ENCODE peak calls at places on chromosomes 1 and 21, in six cellular contexts. C is adrenal gland, O is fibroblast of the aortic adventitia, W is breast epithelium, F is AG04449, V is HFF-Myc. U is an unnamed sample.

GRCh38 chr1:32204943-32205361 is 519 bp upstream of the IQCC start:
- DNase-seq in W (peak; percentile 27), O (no peak), V (no peak), F (no peak), C (peak; percentile 69), U (no peak)

GRCh38 chr1:36156329-36157114 is 562 bp downstream of the MAP7D1 start:
- DNase-seq in C (peak; percentile 78), V (no peak), W (peak; percentile 59), O (peak; percentile 48), F (no peak), U (no peak)

GRCh38 chr1:172390243-172390619 is 30.3 kb upstream of the C1orf105 start:
- DNase-seq in O (no peak), C (no peak), W (no peak), V (no peak), F (no peak), U (no peak)

GRCh38 chr1:59908682-59909081 is 17.9 kb downstream of the CYP2J2 start:
- DNase-seq in O (no peak), V (no peak), W (no peak), C (no peak), F (no peak), U (no peak)

GRCh38 chr1:246301553-246302250 is 205.4 kb downstream of the SMYD3 start:
- DNase-seq in V (no peak), W (no peak), O (no peak), F (no peak), C (no peak), U (no peak)

GRCh38 chr1:32201011-32201855 is 838 bp downstream of the CCDC28B start:
- DNase-seq in C (peak; percentile 86), F (no peak), O (peak; percentile 55), V (no peak), W (peak; percentile 59), U (no peak)

GRCh38 chr1:206737729-206738222 is 32.8 kb upstream of the IL19 start:
- DNase-seq in F (no peak), V (no peak), C (peak; percentile 54), W (no peak), O (no peak), U (no peak)

GRCh38 chr1:236515443-236515958 is 8.3 kb upstream of the LGALS8 start:
- DNase-seq in O (peak; percentile 35), C (no peak), F (no peak), W (no peak), V (no peak), U (no peak)

GRCh38 chr21:29718081-29718815 is 221.5 kb downstream of the GRIK1 start:
- DNase-seq in W (no peak), F (no peak), V (no peak), C (no peak), O (peak; percentile 73), U (no peak)

GRCh38 chr1:65812065-65812464 is 19.4 kb downstream of the PDE4B start:
- DNase-seq in C (peak; percentile 75), V (peak; percentile 75), O (peak; percentile 78), W (no peak), F (no peak), U (peak; percentile 59)

GRCh38 chr1:154520333-154520732 is 18.1 kb upstream of the SHE start:
- DNase-seq in O (peak; percentile 65), V (no peak), F (no peak), W (no peak), C (no peak), U (no peak)

GRCh38 chr1:153348511-153349362 is at the start of gene PGLYRP4:
- DNase-seq in F (no peak), V (no peak), C (no peak), W (no peak), O (no peak), U (no peak)

GRCh38 chr1:66938618-66939017 is 13.8 kb downstream of the MIER1 start:
- DNase-seq in V (no peak), C (no peak), F (no peak), W (no peak), O (peak; percentile 68), U (no peak)

GRCh38 chr1:216461466-216461865 is 38.2 kb upstream of the USH2A start:
- DNase-seq in V (no peak), F (no peak), W (no peak), O (peak; percentile 36), C (no peak), U (no peak)

DNA sequence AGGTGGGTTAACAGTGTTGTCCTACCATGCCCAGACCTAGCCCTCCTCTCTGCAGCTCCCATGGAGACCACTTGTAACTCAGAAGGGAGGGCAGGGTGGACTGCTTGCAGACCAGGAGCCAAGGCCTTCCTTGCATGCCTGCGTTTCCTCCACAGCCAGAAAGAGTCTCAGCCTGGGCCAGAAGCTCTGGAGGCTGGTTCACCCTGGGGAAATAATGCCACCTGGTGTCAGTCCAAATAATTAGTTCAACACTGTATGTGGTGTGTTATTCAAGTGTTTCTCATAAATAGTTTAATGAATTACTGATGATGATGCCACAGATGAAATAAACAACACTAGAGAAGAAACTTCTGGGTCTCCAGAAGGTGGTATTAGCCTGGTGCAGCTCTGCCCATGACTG is 16.9 kb upstream of the VANGL1 start:
- DNase-seq in O (no peak), V (no peak), F (no peak), W (no peak), C (no peak), U (no peak)
- TF ChIP-seq CTCF in O (no peak), V (no peak), F (no peak), W (no peak), C (no peak), U (no peak)

GRCh38 chr1:227316941-227317540 is 1.3 kb downstream of the CDC42BPA start:
- DNase-seq in O (peak; percentile 41), C (no peak), F (no peak), V (no peak), W (no peak), U (no peak)

GRCh38 chr1:227317541-227318002 is 720 bp downstream of the CDC42BPA start:
- DNase-seq in C (peak; percentile 72), V (no peak), O (peak; percentile 66), W (peak; percentile 31), F (no peak), U (peak; percentile 23)

GRCh38 chr1:227316456-227316855 is 1.8 kb downstream of the CDC42BPA start:
- DNase-seq in V (no peak), C (no peak), O (peak; percentile 6), W (no peak), F (no peak), U (no peak)

GRCh38 chr1:227314014-227314848 is 4.1 kb downstream of the CDC42BPA start:
- DNase-seq in C (no peak), F (no peak), O (peak; percentile 9), W (no peak), V (no peak), U (no peak)

DNA sequence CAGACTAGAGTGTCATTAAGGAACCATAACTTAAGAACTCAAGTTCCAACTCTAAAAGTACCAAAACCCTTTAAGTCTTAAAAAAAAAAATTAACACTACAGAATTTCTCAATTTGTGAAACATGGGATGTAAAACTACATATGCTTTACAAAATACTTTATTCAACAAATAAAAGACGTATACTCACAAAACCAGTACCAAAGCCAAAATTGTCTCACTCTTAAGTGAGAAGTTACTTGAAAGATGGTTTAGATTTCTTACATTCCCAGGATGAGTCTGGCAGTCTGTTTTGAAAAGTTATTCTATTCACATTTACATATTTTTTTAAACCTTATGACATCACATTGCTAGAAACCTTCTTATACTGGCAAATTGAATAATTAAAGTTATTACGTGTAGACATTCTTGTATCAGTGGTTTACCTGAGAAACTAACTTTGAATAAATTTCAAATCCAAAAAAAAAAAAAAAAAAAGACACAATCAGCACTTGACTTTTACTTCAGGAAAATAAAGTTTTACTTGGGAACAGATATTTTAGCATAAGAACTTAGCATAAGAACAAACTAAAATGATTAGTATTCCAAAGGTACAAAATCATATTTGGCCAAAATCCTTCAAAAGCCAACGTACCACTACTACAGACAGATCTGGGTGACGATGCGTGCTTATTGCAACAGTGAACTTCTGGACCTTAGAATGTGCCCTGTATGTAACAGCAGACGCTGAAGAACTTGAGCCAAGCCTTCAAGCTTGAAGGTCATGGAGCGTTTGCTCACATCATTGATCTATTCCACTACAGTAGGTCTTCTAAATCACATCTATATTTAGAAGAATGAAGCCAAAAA is 2.6 kb downstream of the CDC42BPA start:
- DNase-seq in O (peak; percentile 76), F (no peak), V (no peak), C (peak; percentile 88), W (no peak), U (peak; percentile 16)
- H3K4me3 ChIP-seq in O (peak overlapping the region; percentile 86), F (peak overlapping the region; percentile 76), V (peak overlapping the region; percentile 84), C (peak overlapping the region; percentile 95), W (peak overlapping the region; percentile 93), U (peak overlapping the region; percentile 60)

DNA sequence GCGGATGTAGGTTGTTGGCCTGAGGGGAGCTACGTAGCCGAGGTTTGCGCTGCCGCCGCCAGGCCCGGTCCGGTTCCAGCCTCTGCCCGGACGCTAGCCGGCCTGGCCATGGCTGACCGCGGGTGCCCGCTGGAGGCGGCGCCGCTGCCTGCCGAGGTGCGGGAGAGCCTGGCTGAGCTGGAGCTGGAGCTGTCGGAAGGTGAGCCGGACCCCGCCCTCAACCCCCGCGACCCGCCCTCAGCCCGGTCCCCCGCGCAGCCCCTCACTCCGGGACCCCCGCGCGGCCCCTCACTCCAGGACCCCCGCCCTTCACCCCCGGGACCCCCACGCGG is 299 bp downstream of the DIP2A start:
- DNase-seq in C (no peak), V (no peak), F (no peak), O (no peak), W (no peak), U (no peak)
- TF ChIP-seq CTCF in C (no peak), V (no peak), F (no peak), O (no peak), W (no peak), U (no peak)

DNA sequence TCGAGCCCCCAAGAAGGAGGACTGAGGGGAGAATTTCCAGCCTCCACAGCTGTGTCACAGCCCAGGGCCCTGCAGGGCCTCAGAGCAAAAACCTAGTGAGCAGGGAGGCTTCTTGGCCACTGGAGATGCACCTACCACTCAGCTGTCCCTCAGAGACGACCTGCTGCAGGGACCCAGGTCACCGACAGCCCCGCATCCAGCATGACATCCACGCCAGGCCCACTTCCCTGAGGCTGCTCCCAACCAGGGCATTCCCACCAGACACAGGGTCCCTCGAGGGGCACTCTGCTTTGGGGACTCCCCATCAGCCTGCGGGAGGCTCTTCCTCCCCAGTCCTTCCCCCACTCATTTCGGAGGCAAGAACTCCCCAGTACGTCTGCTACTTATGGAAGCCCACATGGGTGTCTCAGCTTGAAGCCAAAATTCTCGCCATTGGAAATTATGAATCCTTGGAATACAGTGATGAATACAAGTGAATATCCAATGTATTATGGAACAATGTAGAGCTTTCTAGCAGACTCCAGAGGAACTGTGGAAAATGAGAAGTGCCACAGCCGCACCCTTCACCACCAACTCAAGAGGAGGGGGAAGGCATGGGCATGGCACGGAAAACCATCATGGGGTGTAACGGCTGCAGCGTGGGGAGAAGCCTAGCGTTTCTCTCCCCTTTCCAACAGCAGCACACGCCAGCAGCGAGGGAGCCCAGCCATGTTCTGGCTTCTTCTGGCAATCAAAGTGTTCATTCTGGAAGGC is 6.9 kb downstream of the TFF3 start:
- DNase-seq in W (no peak), C (peak; percentile 46), F (no peak), O (no peak), V (no peak), U (no peak)
- H3K4me3 ChIP-seq in W (no peak overlapping the region), C (no peak overlapping the region), F (no peak overlapping the region), O (no peak overlapping the region), V (no peak overlapping the region), U (no peak overlapping the region)